ENCODE peak calls at places on chromosome 4, in nine cellular contexts. One of them, this sample, is unnamed.

GRCh38 chr4:152259866-152260265 is 276.0 kb downstream of the FBXW7 start:
- DNase-seq in stimulated activated CD8-positive, alpha-beta memory T cell treated with anti-CD3 and anti-CD28 coated beads, Interleukin-4, amount 100 ng/mL, for 24 hours: no peak
- DNase-seq in substantia nigra: no peak
- DNase-seq in NCI-H1092 treated with DMSO at 0.1 percent for 48 hours: no peak
- DNase-seq in progenitor cell of endocrine pancreas: no peak
- DNase-seq in cardiac muscle cell: no peak
- DNase-seq in left lung: no peak
- DNase-seq in A172: peak
- DNase-seq in CD4-positive, CD25-positive, alpha-beta regulatory T cell: no peak
- DNase-seq in this sample: no peak

GRCh38 chr4:142474398-142475087 is 371.6 kb downstream of the INPP4B start:
- DNase-seq in stimulated activated CD8-positive, alpha-beta memory T cell treated with anti-CD3 and anti-CD28 coated beads, Interleukin-4, amount 100 ng/mL, for 24 hours: no peak
- DNase-seq in substantia nigra: no peak
- DNase-seq in NCI-H1092 treated with DMSO at 0.1 percent for 48 hours: peak
- DNase-seq in progenitor cell of endocrine pancreas: no peak
- DNase-seq in cardiac muscle cell: no peak
- DNase-seq in left lung: no peak
- DNase-seq in A172: peak
- DNase-seq in CD4-positive, CD25-positive, alpha-beta regulatory T cell: peak
- DNase-seq in this sample: no peak

GRCh38 chr4:4333265-4333706 is 43.2 kb downstream of the ZBTB49 start:
- DNase-seq in stimulated activated CD8-positive, alpha-beta memory T cell treated with anti-CD3 and anti-CD28 coated beads, Interleukin-4, amount 100 ng/mL, for 24 hours: no peak
- DNase-seq in substantia nigra: no peak
- DNase-seq in NCI-H1092 treated with DMSO at 0.1 percent for 48 hours: no peak
- DNase-seq in progenitor cell of endocrine pancreas: no peak
- DNase-seq in cardiac muscle cell: peak
- DNase-seq in left lung: no peak
- DNase-seq in A172: peak
- DNase-seq in CD4-positive, CD25-positive, alpha-beta regulatory T cell: no peak
- DNase-seq in this sample: no peak

GRCh38 chr4:126839066-126839465 is 793.7 kb upstream of the INTU start:
- DNase-seq in stimulated activated CD8-positive, alpha-beta memory T cell treated with anti-CD3 and anti-CD28 coated beads, Interleukin-4, amount 100 ng/mL, for 24 hours: no peak
- DNase-seq in substantia nigra: no peak
- DNase-seq in NCI-H1092 treated with DMSO at 0.1 percent for 48 hours: no peak
- DNase-seq in progenitor cell of endocrine pancreas: no peak
- DNase-seq in cardiac muscle cell: peak
- DNase-seq in left lung: no peak
- DNase-seq in A172: peak
- DNase-seq in CD4-positive, CD25-positive, alpha-beta regulatory T cell: no peak
- DNase-seq in this sample: no peak

GRCh38 chr4:3852751-3853150 is 86.6 kb downstream of the ADRA2C start:
- DNase-seq in stimulated activated CD8-positive, alpha-beta memory T cell treated with anti-CD3 and anti-CD28 coated beads, Interleukin-4, amount 100 ng/mL, for 24 hours: no peak
- DNase-seq in substantia nigra: no peak
- DNase-seq in NCI-H1092 treated with DMSO at 0.1 percent for 48 hours: no peak
- DNase-seq in progenitor cell of endocrine pancreas: no peak
- DNase-seq in cardiac muscle cell: no peak
- DNase-seq in left lung: no peak
- DNase-seq in A172: no peak
- DNase-seq in CD4-positive, CD25-positive, alpha-beta regulatory T cell: no peak
- DNase-seq in this sample: no peak

GRCh38 chr4:156223985-156224384 is 270.3 kb upstream of the CTSO start:
- DNase-seq in stimulated activated CD8-positive, alpha-beta memory T cell treated with anti-CD3 and anti-CD28 coated beads, Interleukin-4, amount 100 ng/mL, for 24 hours: no peak
- DNase-seq in substantia nigra: no peak
- DNase-seq in NCI-H1092 treated with DMSO at 0.1 percent for 48 hours: peak
- DNase-seq in progenitor cell of endocrine pancreas: no peak
- DNase-seq in cardiac muscle cell: no peak
- DNase-seq in left lung: no peak
- DNase-seq in A172: no peak
- DNase-seq in CD4-positive, CD25-positive, alpha-beta regulatory T cell: no peak
- DNase-seq in this sample: no peak

GRCh38 chr4:106058919-106059318 is 163.6 kb downstream of the NPNT start:
- DNase-seq in stimulated activated CD8-positive, alpha-beta memory T cell treated with anti-CD3 and anti-CD28 coated beads, Interleukin-4, amount 100 ng/mL, for 24 hours: no peak
- DNase-seq in substantia nigra: no peak
- DNase-seq in NCI-H1092 treated with DMSO at 0.1 percent for 48 hours: no peak
- DNase-seq in progenitor cell of endocrine pancreas: no peak
- DNase-seq in cardiac muscle cell: no peak
- DNase-seq in left lung: no peak
- DNase-seq in A172: peak
- DNase-seq in CD4-positive, CD25-positive, alpha-beta regulatory T cell: no peak
- DNase-seq in this sample: no peak

GRCh38 chr4:184647391-184648101 is 1.7 kb downstream of the CASP3 start:
- DNase-seq in stimulated activated CD8-positive, alpha-beta memory T cell treated with anti-CD3 and anti-CD28 coated beads, Interleukin-4, amount 100 ng/mL, for 24 hours: no peak
- DNase-seq in substantia nigra: no peak
- DNase-seq in NCI-H1092 treated with DMSO at 0.1 percent for 48 hours: peak
- DNase-seq in progenitor cell of endocrine pancreas: no peak
- DNase-seq in cardiac muscle cell: peak
- DNase-seq in left lung: no peak
- DNase-seq in A172: peak
- DNase-seq in CD4-positive, CD25-positive, alpha-beta regulatory T cell: no peak
- DNase-seq in this sample: no peak

GRCh38 chr4:143554728-143555597 is 41.5 kb downstream of the SMARCA5 start:
- DNase-seq in stimulated activated CD8-positive, alpha-beta memory T cell treated with anti-CD3 and anti-CD28 coated beads, Interleukin-4, amount 100 ng/mL, for 24 hours: no peak
- DNase-seq in substantia nigra: no peak
- DNase-seq in NCI-H1092 treated with DMSO at 0.1 percent for 48 hours: no peak
- DNase-seq in progenitor cell of endocrine pancreas: no peak
- DNase-seq in cardiac muscle cell: no peak
- DNase-seq in left lung: no peak
- DNase-seq in A172: no peak
- DNase-seq in CD4-positive, CD25-positive, alpha-beta regulatory T cell: no peak
- DNase-seq in this sample: no peak

GRCh38 chr4:139814285-139815015 is 148.8 kb downstream of the MGST2 start:
- DNase-seq in stimulated activated CD8-positive, alpha-beta memory T cell treated with anti-CD3 and anti-CD28 coated beads, Interleukin-4, amount 100 ng/mL, for 24 hours: no peak
- DNase-seq in substantia nigra: no peak
- DNase-seq in NCI-H1092 treated with DMSO at 0.1 percent for 48 hours: peak
- DNase-seq in progenitor cell of endocrine pancreas: no peak
- DNase-seq in cardiac muscle cell: peak
- DNase-seq in left lung: no peak
- DNase-seq in A172: peak
- DNase-seq in CD4-positive, CD25-positive, alpha-beta regulatory T cell: no peak
- DNase-seq in this sample: no peak

GRCh38 chr4:23763559-23763958 is 126.3 kb downstream of the PPARGC1A start:
- DNase-seq in stimulated activated CD8-positive, alpha-beta memory T cell treated with anti-CD3 and anti-CD28 coated beads, Interleukin-4, amount 100 ng/mL, for 24 hours: no peak
- DNase-seq in substantia nigra: no peak
- DNase-seq in NCI-H1092 treated with DMSO at 0.1 percent for 48 hours: no peak
- DNase-seq in progenitor cell of endocrine pancreas: no peak
- DNase-seq in cardiac muscle cell: no peak
- DNase-seq in left lung: no peak
- DNase-seq in A172: no peak
- DNase-seq in CD4-positive, CD25-positive, alpha-beta regulatory T cell: no peak
- DNase-seq in this sample: no peak

GRCh38 chr4:141350122-141350904 is 129.6 kb downstream of the ZNF330 start:
- DNase-seq in stimulated activated CD8-positive, alpha-beta memory T cell treated with anti-CD3 and anti-CD28 coated beads, Interleukin-4, amount 100 ng/mL, for 24 hours: no peak
- DNase-seq in substantia nigra: no peak
- DNase-seq in NCI-H1092 treated with DMSO at 0.1 percent for 48 hours: peak
- DNase-seq in progenitor cell of endocrine pancreas: no peak
- DNase-seq in cardiac muscle cell: peak
- DNase-seq in left lung: peak
- DNase-seq in A172: peak
- DNase-seq in CD4-positive, CD25-positive, alpha-beta regulatory T cell: no peak
- DNase-seq in this sample: no peak

GRCh38 chr4:8592366-8593267 is at the start of gene CPZ:
- DNase-seq in stimulated activated CD8-positive, alpha-beta memory T cell treated with anti-CD3 and anti-CD28 coated beads, Interleukin-4, amount 100 ng/mL, for 24 hours: no peak
- DNase-seq in substantia nigra: no peak
- DNase-seq in NCI-H1092 treated with DMSO at 0.1 percent for 48 hours: no peak
- DNase-seq in progenitor cell of endocrine pancreas: no peak
- DNase-seq in cardiac muscle cell: peak
- DNase-seq in left lung: peak
- DNase-seq in A172: no peak
- DNase-seq in CD4-positive, CD25-positive, alpha-beta regulatory T cell: no peak
- DNase-seq in this sample: no peak

GRCh38 chr4:13208558-13209193 is 275.5 kb downstream of the RAB28 start:
- DNase-seq in stimulated activated CD8-positive, alpha-beta memory T cell treated with anti-CD3 and anti-CD28 coated beads, Interleukin-4, amount 100 ng/mL, for 24 hours: no peak
- DNase-seq in substantia nigra: no peak
- DNase-seq in NCI-H1092 treated with DMSO at 0.1 percent for 48 hours: no peak
- DNase-seq in progenitor cell of endocrine pancreas: no peak
- DNase-seq in cardiac muscle cell: no peak
- DNase-seq in left lung: no peak
- DNase-seq in A172: no peak
- DNase-seq in CD4-positive, CD25-positive, alpha-beta regulatory T cell: no peak
- DNase-seq in this sample: no peak

GRCh38 chr4:67020079-67020807 is 525.1 kb downstream of the CENPC start:
- DNase-seq in stimulated activated CD8-positive, alpha-beta memory T cell treated with anti-CD3 and anti-CD28 coated beads, Interleukin-4, amount 100 ng/mL, for 24 hours: no peak
- DNase-seq in substantia nigra: no peak
- DNase-seq in NCI-H1092 treated with DMSO at 0.1 percent for 48 hours: no peak
- DNase-seq in progenitor cell of endocrine pancreas: no peak
- DNase-seq in cardiac muscle cell: peak
- DNase-seq in left lung: no peak
- DNase-seq in A172: peak
- DNase-seq in CD4-positive, CD25-positive, alpha-beta regulatory T cell: no peak
- DNase-seq in this sample: no peak

GRCh38 chr4:39410415-39410814 is 3.7 kb downstream of the KLB start:
- DNase-seq in stimulated activated CD8-positive, alpha-beta memory T cell treated with anti-CD3 and anti-CD28 coated beads, Interleukin-4, amount 100 ng/mL, for 24 hours: no peak
- DNase-seq in substantia nigra: no peak
- DNase-seq in NCI-H1092 treated with DMSO at 0.1 percent for 48 hours: no peak
- DNase-seq in progenitor cell of endocrine pancreas: no peak
- DNase-seq in cardiac muscle cell: peak
- DNase-seq in left lung: no peak
- DNase-seq in A172: no peak
- DNase-seq in CD4-positive, CD25-positive, alpha-beta regulatory T cell: peak
- DNase-seq in this sample: no peak